ENCODE peak calls at places on chromosomes 13 and 19, in six cellular contexts. One of them, this sample, is unnamed.

GRCh38 chr13:50230365-50230978 is 215.2 kb downstream of the KCNRG start:
- DNase-seq in HepG2: peak
- DNase-seq in GM12892: no peak
- DNase-seq in H1: no peak
- DNase-seq in K562: no peak
- DNase-seq in GM12878: no peak
- DNase-seq in this sample: no peak

GRCh38 chr19:1227313-1227626 is 10.5 kb downstream of the CBARP start:
- DNase-seq in HepG2: no peak
- DNase-seq in GM12892: no peak
- DNase-seq in H1: peak
- DNase-seq in K562: no peak
- DNase-seq in GM12878: no peak
- DNase-seq in this sample: no peak

GRCh38 chr19:34416021-34416545 is 11.9 kb downstream of the PDCD2L start:
- DNase-seq in HepG2: no peak
- DNase-seq in GM12892: no peak
- DNase-seq in H1: no peak
- DNase-seq in K562: no peak
- DNase-seq in GM12878: no peak
- DNase-seq in this sample: no peak

GRCh38 chr13:97018029-97018819 is 23.9 kb upstream of the OXGR1 start:
- DNase-seq in HepG2: peak
- DNase-seq in GM12892: no peak
- DNase-seq in H1: peak
- DNase-seq in K562: peak
- DNase-seq in GM12878: no peak
- DNase-seq in this sample: no peak

GRCh38 chr13:102374726-102375125 is 27.1 kb downstream of the FGF14 start:
- DNase-seq in HepG2: no peak
- DNase-seq in GM12892: no peak
- DNase-seq in H1: no peak
- DNase-seq in K562: no peak
- DNase-seq in GM12878: no peak
- DNase-seq in this sample: no peak

GRCh38 chr19:8321067-8321759 is at the start of the genes NDUFA7 and RPS28:
- DNase-seq in HepG2: peak
- DNase-seq in GM12892: peak
- DNase-seq in H1: peak
- DNase-seq in K562: peak
- DNase-seq in GM12878: peak
- DNase-seq in this sample: peak

GRCh38 chr13:111131048-111131447 is 15.9 kb downstream of the ARHGEF7 start:
- DNase-seq in HepG2: no peak
- DNase-seq in GM12892: no peak
- DNase-seq in H1: no peak
- DNase-seq in K562: no peak
- DNase-seq in GM12878: no peak
- DNase-seq in this sample: no peak

GRCh38 chr13:24923305-24923640 is 159.3 kb downstream of the RNF17 start:
- DNase-seq in HepG2: no peak
- DNase-seq in GM12892: peak
- DNase-seq in H1: no peak
- DNase-seq in K562: no peak
- DNase-seq in GM12878: peak
- DNase-seq in this sample: peak

GRCh38 chr13:30615851-30616311 is 1.8 kb upstream of the USPL1 start:
- DNase-seq in HepG2: peak
- DNase-seq in GM12892: no peak
- DNase-seq in H1: no peak
- DNase-seq in K562: peak
- DNase-seq in GM12878: no peak
- DNase-seq in this sample: no peak

GRCh38 chr13:106566682-106567420 is 1.1 kb downstream of the ARGLU1 start:
- DNase-seq in HepG2: peak
- DNase-seq in GM12892: peak
- DNase-seq in H1: no peak
- DNase-seq in K562: no peak
- DNase-seq in GM12878: no peak
- DNase-seq in this sample: peak

GRCh38 chr19:710767-711166 is 2.0 kb downstream of the PALM start:
- DNase-seq in HepG2: no peak
- DNase-seq in GM12892: no peak
- DNase-seq in H1: no peak
- DNase-seq in K562: no peak
- DNase-seq in GM12878: no peak
- DNase-seq in this sample: no peak

GRCh38 chr19:29615891-29616425 is 9.9 kb downstream of the POP4 start:
- DNase-seq in HepG2: no peak
- DNase-seq in GM12892: no peak
- DNase-seq in H1: no peak
- DNase-seq in K562: no peak
- DNase-seq in GM12878: no peak
- DNase-seq in this sample: no peak

GRCh38 chr13:21885714-21886224 is 214.9 kb downstream of the FGF9 start:
- DNase-seq in HepG2: no peak
- DNase-seq in GM12892: no peak
- DNase-seq in H1: no peak
- DNase-seq in K562: no peak
- DNase-seq in GM12878: no peak
- DNase-seq in this sample: no peak

GRCh38 chr13:74661851-74662250 is 527.6 kb upstream of the KLF12 start:
- DNase-seq in HepG2: no peak
- DNase-seq in GM12892: no peak
- DNase-seq in H1: no peak
- DNase-seq in K562: no peak
- DNase-seq in GM12878: no peak
- DNase-seq in this sample: no peak

GRCh38 chr19:54674021-54674617 is 11.3 kb downstream of the LILRB4 start:
- DNase-seq in HepG2: peak
- DNase-seq in GM12892: no peak
- DNase-seq in H1: no peak
- DNase-seq in K562: peak
- DNase-seq in GM12878: no peak
- DNase-seq in this sample: no peak

GRCh38 chr13:105363747-105364177 is 1171.7 kb downstream of the EFNB2 start:
- DNase-seq in HepG2: no peak
- DNase-seq in GM12892: no peak
- DNase-seq in H1: no peak
- DNase-seq in K562: no peak
- DNase-seq in GM12878: no peak
- DNase-seq in this sample: no peak

GRCh38 chr19:2353895-2354592 is 6.0 kb upstream of the TMPRSS9 start:
- DNase-seq in HepG2: no peak
- DNase-seq in GM12892: no peak
- DNase-seq in H1: no peak
- DNase-seq in K562: no peak
- DNase-seq in GM12878: no peak
- DNase-seq in this sample: no peak

GRCh38 chr13:75226092-75226491 is 255.9 kb downstream of the TBC1D4 start:
- DNase-seq in HepG2: no peak
- DNase-seq in GM12892: no peak
- DNase-seq in H1: peak
- DNase-seq in K562: peak
- DNase-seq in GM12878: no peak
- DNase-seq in this sample: no peak

DNA sequence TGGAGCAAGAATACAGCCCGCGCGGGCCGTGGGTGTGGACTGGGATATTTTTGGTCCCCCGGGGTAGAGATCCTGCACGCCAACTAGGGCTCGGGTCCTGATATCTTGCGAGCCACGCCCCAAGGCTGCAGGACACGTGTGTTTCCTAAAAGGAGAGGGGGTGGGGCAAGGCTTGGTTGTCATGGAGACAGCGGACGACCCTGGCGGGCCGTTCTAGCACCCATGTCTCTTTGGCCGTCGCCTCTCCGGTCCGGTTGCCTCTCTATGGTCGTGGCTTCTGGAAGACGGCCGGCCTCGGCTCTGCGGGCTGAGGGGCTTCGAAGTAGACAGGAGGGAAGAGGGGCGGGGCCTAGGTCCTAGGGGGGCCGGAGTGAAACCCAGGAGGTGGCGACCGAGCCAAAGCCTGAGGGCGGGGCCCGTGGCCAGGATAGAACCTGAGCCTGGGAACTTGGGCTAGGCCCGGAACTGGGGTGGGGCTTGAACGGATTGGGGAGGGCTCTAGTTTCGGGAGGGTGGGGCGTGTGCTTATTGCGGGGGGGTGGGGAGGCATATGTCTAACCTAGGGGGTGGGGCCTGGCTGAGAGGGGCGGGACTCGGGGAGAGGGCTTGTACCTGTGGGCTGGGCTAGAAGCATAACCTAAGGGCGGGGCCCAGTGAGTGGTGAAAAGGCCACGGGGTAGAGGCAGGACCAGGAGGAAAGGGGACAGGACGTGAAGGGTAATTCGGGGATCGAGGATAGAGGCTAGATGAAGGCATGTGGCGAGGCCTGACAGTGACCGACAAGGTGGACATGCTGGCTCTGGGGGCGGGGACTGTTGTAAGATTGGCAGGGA is 737 bp upstream of the SLC27A1 start:
- DNase-seq in HepG2: peak
- DNase-seq in GM12892: peak
- DNase-seq in H1: peak
- DNase-seq in K562: peak
- DNase-seq in GM12878: peak
- DNase-seq in this sample: peak
- TF ChIP-seq POLR2A in HepG2: peak
- TF ChIP-seq POLR2A in GM12892: no peak
- TF ChIP-seq POLR2A in H1: no peak
- TF ChIP-seq POLR2A in K562: peak
- TF ChIP-seq POLR2A in GM12878: no peak
- TF ChIP-seq POLR2A in this sample: no peak

DNA sequence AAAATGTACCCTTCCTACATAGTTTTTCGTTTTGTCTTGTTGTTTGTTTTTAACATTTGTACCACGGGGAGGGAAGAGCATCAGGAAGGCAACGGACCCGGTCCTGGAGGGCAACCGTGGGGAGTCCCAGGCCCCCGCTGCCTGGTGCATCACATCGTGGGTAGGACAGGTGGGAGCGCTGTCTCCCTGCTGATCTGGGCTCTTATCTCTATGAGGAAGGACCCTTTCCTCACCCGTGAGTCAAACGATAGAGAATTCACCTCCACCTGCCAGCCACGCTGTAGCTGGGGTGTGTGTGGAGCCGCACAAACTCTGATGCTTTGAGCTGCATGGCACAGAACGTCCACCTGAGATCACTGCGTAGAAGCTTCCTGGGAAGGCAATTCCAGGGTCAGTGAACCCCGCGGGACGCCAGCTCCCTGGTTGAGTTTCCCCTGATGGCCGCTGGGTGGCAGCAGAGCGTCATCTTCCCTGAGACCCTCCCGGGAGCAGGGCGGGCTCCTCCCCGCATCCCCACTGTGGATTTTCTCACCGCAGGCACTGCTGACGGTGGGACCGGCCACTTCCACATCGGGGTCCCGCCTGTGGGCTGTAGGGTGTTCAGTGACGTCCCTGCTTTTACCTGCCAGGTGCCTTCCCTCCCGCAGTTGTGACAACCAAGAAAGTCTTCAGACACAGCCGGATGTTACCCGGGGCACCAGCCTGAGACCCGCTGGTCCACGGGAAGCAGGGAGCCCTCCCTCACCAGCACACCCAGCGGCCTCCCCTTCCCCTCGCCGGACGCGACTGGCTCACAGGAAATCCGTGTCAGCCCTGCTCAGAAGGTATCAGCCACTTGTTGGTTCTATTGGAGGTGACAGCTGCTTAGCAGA is 54.7 kb downstream of the ZNF787 start:
- DNase-seq in HepG2: peak
- DNase-seq in GM12892: peak
- DNase-seq in H1: peak
- DNase-seq in K562: peak
- DNase-seq in GM12878: no peak
- DNase-seq in this sample: peak
- TF ChIP-seq POLR2AphosphoS5 in HepG2: no peak
- TF ChIP-seq POLR2AphosphoS5 in GM12892: no peak
- TF ChIP-seq POLR2AphosphoS5 in H1: no peak
- TF ChIP-seq POLR2AphosphoS5 in K562: no peak
- TF ChIP-seq POLR2AphosphoS5 in GM12878: no peak
- TF ChIP-seq POLR2AphosphoS5 in this sample: no peak

DNA sequence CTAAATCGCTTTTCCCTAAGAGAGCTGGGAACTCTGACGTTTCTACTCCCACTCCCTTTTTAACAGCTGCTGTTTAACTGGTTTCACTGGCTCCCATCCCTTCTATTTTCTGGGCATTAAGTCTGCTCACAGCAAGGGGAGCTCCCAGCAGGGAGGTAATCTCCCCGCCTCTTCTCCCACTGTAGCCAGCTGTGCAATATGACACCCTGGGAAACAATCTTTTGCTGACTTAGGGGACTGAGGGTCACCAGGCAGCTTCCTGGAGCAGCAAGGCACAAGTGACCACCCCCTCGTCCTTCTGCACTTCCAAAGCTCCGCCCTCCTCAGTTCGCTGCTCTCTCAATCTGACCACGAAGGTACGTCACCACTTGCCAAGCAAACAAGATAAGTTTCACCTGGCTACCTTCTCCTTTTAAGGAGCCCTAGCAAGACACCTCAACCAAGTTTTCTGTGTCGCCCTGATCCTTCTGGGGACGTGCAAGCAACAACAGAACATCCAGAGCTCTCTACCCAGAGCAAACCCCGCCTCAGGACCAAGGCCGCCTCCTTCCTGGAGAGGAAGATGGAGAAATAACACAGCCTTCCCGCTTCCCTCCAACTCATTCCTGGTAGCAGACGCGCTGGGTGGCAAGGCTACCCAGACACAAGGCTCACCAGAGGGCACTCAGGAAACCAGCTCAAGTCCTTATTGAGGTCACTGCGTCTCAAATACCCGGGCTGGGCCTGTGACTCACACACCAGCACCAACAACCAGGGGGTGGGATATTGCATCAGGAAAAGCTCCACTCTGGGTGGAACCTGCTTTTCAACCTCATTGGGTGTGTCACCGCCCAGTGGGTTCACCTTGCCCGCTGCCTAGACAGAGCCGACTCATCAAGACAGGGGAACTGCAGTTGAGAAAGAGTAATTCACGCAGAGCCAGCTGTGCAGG is 92.4 kb downstream of the STK24 start:
- DNase-seq in HepG2: peak
- DNase-seq in GM12892: no peak
- DNase-seq in H1: peak
- DNase-seq in K562: peak
- DNase-seq in GM12878: no peak
- DNase-seq in this sample: no peak
- TF ChIP-seq TAF1 in HepG2: no peak
- TF ChIP-seq TAF1 in GM12892: no peak
- TF ChIP-seq TAF1 in H1: no peak
- TF ChIP-seq TAF1 in K562: no peak
- TF ChIP-seq TAF1 in GM12878: no peak
- TF ChIP-seq TAF1 in this sample: peak

GRCh38 chr19:27828781-27829275 is 1384.1 kb downstream of the UQCRFS1 start:
- DNase-seq in HepG2: no peak
- DNase-seq in GM12892: no peak
- DNase-seq in H1: no peak
- DNase-seq in K562: no peak
- DNase-seq in GM12878: no peak
- DNase-seq in this sample: no peak
- TF ChIP-seq POLR2A in HepG2: no peak
- TF ChIP-seq POLR2A in GM12892: no peak
- TF ChIP-seq POLR2A in H1: no peak
- TF ChIP-seq POLR2A in K562: no peak
- TF ChIP-seq POLR2A in GM12878: no peak
- TF ChIP-seq POLR2A in this sample: no peak